ENCODE peak calls at places on chromosomes 16 and 17, in four cellular contexts. Z is NCI-H748 treated with DMSO at 0.1 percent for 48 hours, P is dorsolateral prefrontal cortex, I is NCI-H2171. Q is an unnamed sample.

GRCh38 chr17:67379251-67379630 is 2.2 kb downstream of the PITPNC1 start:
- DNase-seq in Z (no peak), P (no peak), I (no peak), Q (no peak)

GRCh38 chr16:49515016-49515415 is 141.4 kb downstream of the C16orf78 start:
- DNase-seq in Z (no peak), P (no peak), I (no peak), Q (no peak)

GRCh38 chr16:85655216-85656129 is 33.3 kb downstream of the GINS2 start:
- DNase-seq in Z (no peak), P (no peak), I (no peak), Q (no peak)

GRCh38 chr17:58446086-58446485 is 28.8 kb upstream of the RNF43 start:
- DNase-seq in Z (no peak), P (no peak), I (no peak), Q (no peak)

GRCh38 chr17:37689317-37689716 is 46.1 kb upstream of the DDX52 start:
- DNase-seq in Z (no peak), P (no peak), I (no peak), Q (no peak)

GRCh38 chr16:85185701-85186100 is 73.4 kb upstream of the CIBAR2 start:
- DNase-seq in Z (no peak), P (no peak), I (no peak), Q (no peak)

GRCh38 chr17:72491102-72491501 is 370.3 kb downstream of the SOX9 start:
- DNase-seq in Z (no peak), P (no peak), I (no peak), Q (no peak)

GRCh38 chr17:43721537-43722268 is 36.9 kb downstream of the SOST start:
- DNase-seq in Z (no peak), P (no peak), I (no peak), Q (no peak)

GRCh38 chr17:37710344-37710886 is 34.4 kb downstream of the HNF1B start:
- DNase-seq in Z (peak; percentile 96), P (no peak), I (no peak), Q (no peak)

GRCh38 chr16:20023190-20023589 is 50.5 kb downstream of the GPR139 start:
- DNase-seq in Z (no peak), P (no peak), I (no peak), Q (no peak)